ENCODE peak calls at places on chromosomes 13 and 19, in five cellular contexts. F is stimulated activated CD4-positive, alpha-beta T cell treated with anti-CD3 and anti-CD28 coated beads, Interleukin-2, amount 100 ng/mL, for 48 hours; R is T-cell; C is AML-193; K is naive thymus-derived CD8-positive, alpha-beta T cell. Z is an unnamed sample.

GRCh38 chr13:103607995-103608394 is 541.8 kb upstream of the SLC10A2 start:
- DNase-seq in F (no peak), R (no peak), C (no peak), K (no peak), Z (no peak)

GRCh38 chr13:37657134-37657533 is 58.6 kb upstream of the POSTN start:
- DNase-seq in F (no peak), R (no peak), C (no peak), K (no peak), Z (no peak)

GRCh38 chr13:102580552-102581169 is 16.1 kb upstream of the TPP2 start:
- DNase-seq in F (peak; percentile 16), R (no peak), C (peak; percentile 77), K (peak; percentile 65), Z (peak; percentile 52)

GRCh38 chr19:33905473-33905936 is 108.8 kb downstream of the KCTD15 start:
- DNase-seq in F (no peak), R (no peak), C (no peak), K (no peak), Z (no peak)

GRCh38 chr19:31353826-31354225 is 4.6 kb upstream of the TSHZ3 start:
- DNase-seq in F (no peak), R (no peak), C (no peak), K (no peak), Z (no peak)

GRCh38 chr19:12365372-12366162 is at the start of gene ZNF442:
- DNase-seq in F (peak; percentile 77), R (peak; percentile 80), C (peak; percentile 91), K (peak; percentile 86), Z (peak; percentile 98)

GRCh38 chr13:27334774-27335490 is 64.3 kb downstream of the RASL11A start:
- DNase-seq in F (no peak), R (no peak), C (no peak), K (no peak), Z (no peak)

GRCh38 chr13:35785563-35786327 is 309.3 kb upstream of the MAB21L1 start:
- DNase-seq in F (no peak), R (no peak), C (no peak), K (no peak), Z (no peak)

GRCh38 chr13:110126391-110126961 is 180.5 kb downstream of the COL4A1 start:
- DNase-seq in F (no peak), R (no peak), C (no peak), K (no peak), Z (peak; percentile 84)

GRCh38 chr19:3556978-3557460 is 367 bp downstream of the MFSD12 start:
- DNase-seq in F (peak; percentile 38), R (peak; percentile 43), C (no peak), K (peak; percentile 55), Z (no peak)

GRCh38 chr13:45516757-45517156 is 52.0 kb downstream of the COG3 start:
- DNase-seq in F (no peak), R (no peak), C (no peak), K (no peak), Z (no peak)

GRCh38 chr13:43878897-43879322 is 630 bp downstream of the CCDC122 start:
- DNase-seq in F (no peak), R (peak; percentile 26), C (no peak), K (peak; percentile 9), Z (no peak)

GRCh38 chr13:21557995-21558394 is 46.0 kb downstream of the MICU2 start:
- DNase-seq in F (no peak), R (no peak), C (peak; percentile 74), K (no peak), Z (peak; percentile 3)

GRCh38 chr19:17796013-17796837 is 1.3 kb downstream of the B3GNT3 start:
- DNase-seq in F (no peak), R (no peak), C (no peak), K (no peak), Z (no peak)

GRCh38 chr13:76522083-76522755 is 364.0 kb downstream of the KCTD12 start:
- DNase-seq in F (no peak), R (no peak), C (no peak), K (no peak), Z (peak; percentile 15)

GRCh38 chr13:110455941-110456340 is 105.6 kb downstream of the RAB20 start:
- DNase-seq in F (peak; percentile 53), R (peak; percentile 53), C (peak; percentile 88), K (peak; percentile 60), Z (peak; percentile 62)

GRCh38 chr13:60282708-60283107 is 114.3 kb upstream of the TDRD3 start:
- DNase-seq in F (no peak), R (no peak), C (no peak), K (no peak), Z (no peak)

GRCh38 chr13:45717324-45717723 is 15.2 kb downstream of the CBY2 start:
- DNase-seq in F (no peak), R (no peak), C (no peak), K (no peak), Z (no peak)

GRCh38 chr13:77696863-77697207 is 652 bp upstream of the SLAIN1 start:
- DNase-seq in F (no peak), R (no peak), C (no peak), K (no peak), Z (no peak)

GRCh38 chr19:2977001-2977685 is at the start of gene TLE6:
- DNase-seq in F (peak; percentile 91), R (peak; percentile 94), C (peak; percentile 87), K (peak; percentile 94), Z (peak; percentile 94)

GRCh38 chr13:110915874-110916670 is 1.2 kb upstream of the ANKRD10 start:
- DNase-seq in F (no peak), R (no peak), C (peak; percentile 85), K (no peak), Z (no peak)

GRCh38 chr13:37595162-37595561 is 3.4 kb downstream of the POSTN start:
- DNase-seq in F (no peak), R (no peak), C (no peak), K (no peak), Z (peak; percentile 44)